ENCODE peak calls at places on chromosomes 12 and 14, in five cellular contexts. U is stimulated activated CD4-positive, alpha-beta T cell treated with anti-CD3 and anti-CD28 coated beads, TNF-alpha, amount 100 ng/mL, for 1 hour; I is CD8-positive, alpha-beta T cell; V is NCI-H1048; N is sciatic nerve. H is an unnamed sample.

GRCh38 chr14:104249706-104250105 is 111.3 kb downstream of the KIF26A start:
- DNase-seq in I (no peak), V (no peak), U (no peak), N (no peak), H (no peak)

GRCh38 chr14:74952195-74952665 is 3.2 kb downstream of the PGF start:
- DNase-seq in U (no peak), N (no peak), I (no peak), V (no peak), H (no peak)

GRCh38 chr12:122399592-122400373 is 22.7 kb downstream of the CLIP1 start:
- DNase-seq in N (peak; percentile 73), I (peak; percentile 45), U (no peak), V (peak; percentile 47), H (peak; percentile 67)

GRCh38 chr14:23608454-23608853 is 27.7 kb upstream of the DHRS2 start:
- DNase-seq in N (no peak), V (no peak), U (no peak), I (no peak), H (no peak)

GRCh38 chr12:14560904-14561574 is 6.6 kb downstream of the PLBD1 start:
- DNase-seq in N (no peak), I (no peak), U (no peak), V (no peak), H (no peak)

GRCh38 chr12:12719496-12719895 is 2.3 kb downstream of the CDKN1B start:
- DNase-seq in U (no peak), I (no peak), V (peak; percentile 49), N (no peak), H (no peak)

GRCh38 chr14:87837306-87837705 is 155.7 kb downstream of the GALC start:
- DNase-seq in U (no peak), V (no peak), N (no peak), I (no peak), H (no peak)

GRCh38 chr12:109087250-109087649 is 6.0 kb downstream of the ALKBH2 start:
- DNase-seq in V (no peak), I (no peak), U (no peak), N (no peak), H (no peak)

GRCh38 chr12:112350593-112351592 is 31.3 kb downstream of the HECTD4 start:
- DNase-seq in V (no peak), I (no peak), N (no peak), U (no peak), H (peak; percentile 23)

GRCh38 chr14:29868000-29868399 is 59.6 kb downstream of the PRKD1 start:
- DNase-seq in U (no peak), N (no peak), V (no peak), I (no peak), H (no peak)

GRCh38 chr12:124862768-124863408 is 776 bp downstream of the SCARB1 start:
- DNase-seq in V (no peak), U (no peak), I (no peak), N (no peak), H (no peak)

GRCh38 chr12:31672521-31672920 is 13.0 kb downstream of the ETFBKMT start:
- DNase-seq in U (no peak), N (no peak), I (no peak), V (no peak), H (no peak)